ENCODE peak calls at places on chromosomes 16 and 17, in four cellular contexts. L is AG04450, H is GM12865, U is choroid plexus epithelial cell. M is an unnamed sample.

GRCh38 chr16:88335150-88335685 is 47.5 kb upstream of the ZNF469 start:
- DNase-seq in U (no peak), L (no peak), H (no peak), M (no peak)

GRCh38 chr17:17386143-17386800 is 83.1 kb downstream of the NT5M start:
- DNase-seq in H (no peak), U (no peak), L (no peak), M (no peak)

GRCh38 chr16:81449241-81449640 is 4.6 kb downstream of the CMIP start:
- DNase-seq in U (no peak), H (no peak), L (no peak), M (no peak)

GRCh38 chr16:48366165-48367093 is 18.8 kb downstream of the SIAH1 start:
- DNase-seq in L (peak), H (peak), U (peak), M (peak)

GRCh38 chr17:64118452-64118979 is 11.4 kb downstream of the ERN1 start:
- DNase-seq in H (no peak), U (no peak), L (no peak), M (no peak)

GRCh38 chr16:28826141-28826540 is 3.3 kb downstream of the ATXN2L start:
- DNase-seq in H (no peak), L (no peak), U (peak), M (no peak)

GRCh38 chr17:78497115-78497540 is 80.1 kb downstream of the DNAH17 start:
- DNase-seq in U (peak), L (peak), H (peak), M (peak)

GRCh38 chr17:41972571-41973411 is 6.2 kb downstream of the CNP start:
- DNase-seq in U (peak), H (peak), L (no peak), M (no peak)

GRCh38 chr17:10048951-10049350 is 143.9 kb upstream of the RCVRN start:
- DNase-seq in L (no peak), U (no peak), H (no peak), M (no peak)

GRCh38 chr16:90032664-90033346 is 13.5 kb upstream of the DBNDD1 start:
- DNase-seq in U (peak), L (peak), H (no peak), M (no peak)

GRCh38 chr17:10614536-10615155 is 42.5 kb downstream of the MYH3 start:
- DNase-seq in L (peak), U (peak), H (peak), M (no peak)

GRCh38 chr16:84159800-84160199 is 14.7 kb downstream of the DNAAF1 start:
- DNase-seq in L (no peak), U (no peak), H (no peak), M (no peak)

GRCh38 chr16:19711643-19712042 is 6.4 kb downstream of the KNOP1 start:
- DNase-seq in L (no peak), H (no peak), U (no peak), M (no peak)

GRCh38 chr17:42378597-42379594 is 9.3 kb downstream of the STAT3 start:
- DNase-seq in H (peak), L (no peak), U (no peak), M (no peak)

GRCh38 chr16:12951392-12951791 is 50.0 kb downstream of the SHISA9 start:
- DNase-seq in H (no peak), U (no peak), L (no peak), M (no peak)

GRCh38 chr17:45101883-45102811 is 30.2 kb downstream of the PLCD3 start:
- DNase-seq in L (no peak), U (peak), H (no peak), M (no peak)

GRCh38 chr17:75440738-75441448 is 15.5 kb upstream of the TMEM94 start:
- DNase-seq in U (peak), H (no peak), L (no peak), M (no peak)

GRCh38 chr17:7557825-7558543 is 566 bp upstream of the TNFSF13 start:
- DNase-seq in L (no peak), H (peak), U (peak), M (no peak)
- TF ChIP-seq CTCF in L (no peak), H (no peak), U (no peak), M (no peak)

GRCh38 chr17:19647697-19648474 is 665 bp upstream of the ALDH3A2 start:
- DNase-seq in L (no peak), U (peak), H (peak), M (peak)

GRCh38 chr17:19646788-19647696 is 1.5 kb upstream of the ALDH3A2 start:
- DNase-seq in H (no peak), L (no peak), U (peak), M (no peak)

GRCh38 chr17:19650826-19651225 is 2.3 kb downstream of the ALDH3A2 start:
- DNase-seq in U (no peak), H (no peak), L (no peak), M (peak)

GRCh38 chr17:19651461-19652238 is 3.1 kb downstream of the ALDH3A2 start:
- DNase-seq in H (no peak), U (no peak), L (no peak), M (no peak)

GRCh38 chr17:19648475-19649406 is at the start of gene ALDH3A2:
- DNase-seq in L (peak), U (peak), H (peak), M (peak)
- TF ChIP-seq CTCF in L (no peak), U (peak), H (no peak), M (peak)

DNA sequence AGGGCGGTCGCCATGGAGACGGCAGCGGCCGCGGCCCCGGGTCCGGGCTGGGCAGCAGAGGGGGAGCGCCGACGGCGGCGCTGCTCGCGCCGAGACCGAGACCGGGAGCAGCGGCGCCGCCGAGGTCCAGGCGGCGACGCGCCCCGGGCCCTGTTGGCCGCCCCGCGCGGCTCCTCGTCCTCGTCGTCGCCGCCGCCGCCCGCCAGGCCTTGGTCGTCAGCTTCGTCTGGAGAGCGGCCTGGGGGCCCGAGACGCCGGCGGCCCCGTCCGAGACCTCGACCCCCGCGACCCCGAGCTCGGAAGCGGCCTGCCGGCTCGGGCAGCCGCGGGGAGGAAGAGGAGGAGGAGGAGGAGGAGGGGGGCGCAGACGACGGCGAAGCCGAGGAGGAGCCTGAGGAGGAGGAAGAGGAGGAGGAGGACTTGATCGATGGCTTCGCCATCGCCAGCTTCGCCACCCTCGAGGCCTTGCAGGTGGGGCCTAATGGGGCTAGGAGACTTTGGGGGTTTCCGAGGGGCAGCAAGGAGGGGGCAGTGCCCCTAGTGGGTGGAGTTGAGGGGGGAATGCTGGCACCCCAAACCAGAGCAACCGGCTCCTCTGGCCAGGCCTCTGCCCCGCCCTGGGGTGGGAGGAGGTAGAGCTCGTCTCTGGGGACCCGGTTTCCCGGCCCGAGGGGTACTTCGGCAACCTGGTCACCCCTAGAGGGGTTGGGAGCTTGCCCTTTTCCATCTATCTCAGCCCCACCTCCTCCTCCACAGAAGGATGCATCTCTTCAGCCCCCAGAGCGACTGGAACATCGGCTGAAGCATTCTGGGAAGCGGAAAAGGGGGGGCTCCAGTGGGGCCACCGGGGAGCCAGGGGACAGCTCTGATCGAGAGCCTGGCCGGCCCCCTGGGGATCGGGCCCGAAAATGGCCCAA is 1.5 kb downstream of the FBRS start:
- DNase-seq in H (peak), L (no peak), U (peak), M (no peak)
- TF ChIP-seq CTCF in H (peak), L (peak), U (peak), M (no peak)

GRCh38 chr17:43871947-43872690 is 25.1 kb downstream of the CD300LG start:
- DNase-seq in L (no peak), U (no peak), H (no peak), M (no peak)

GRCh38 chr17:43873815-43874214 is 26.8 kb downstream of the CD300LG start:
- DNase-seq in H (no peak), L (no peak), U (no peak), M (no peak)

GRCh38 chr17:43874293-43874692 is 27.3 kb downstream of the CD300LG start:
- DNase-seq in H (no peak), L (no peak), U (no peak), M (no peak)

GRCh38 chr17:43875476-43876147 is 28.6 kb downstream of the CD300LG start:
- DNase-seq in L (no peak), U (no peak), H (peak), M (no peak)

DNA sequence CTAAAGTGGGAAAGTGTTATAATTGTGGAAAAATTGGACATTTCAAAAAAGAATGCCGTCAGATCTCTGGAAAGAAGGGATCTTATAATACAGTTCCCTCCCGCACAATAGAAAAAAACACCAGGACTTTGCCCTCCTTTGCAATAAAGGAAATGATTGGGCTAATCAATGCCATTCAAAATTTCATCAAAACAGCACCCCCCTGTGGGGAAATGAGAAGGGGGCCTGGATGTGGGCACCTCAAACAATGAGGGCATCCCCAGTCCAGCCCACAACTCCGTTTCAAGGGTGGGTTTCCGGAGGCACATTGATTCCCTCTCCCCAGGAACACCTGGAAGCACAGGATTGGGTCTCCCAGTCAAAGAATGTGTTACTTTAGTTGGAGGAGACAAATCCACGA is 26.1 kb downstream of the CD300LG start:
- DNase-seq in H (no peak), U (no peak), L (no peak), M (no peak)
- TF ChIP-seq CTCF in H (no peak), U (peak), L (peak), M (no peak)

GRCh38 chr17:82351713-82352488 is 7.1 kb upstream of the TEX19 start:
- DNase-seq in U (peak), H (peak), L (peak), M (peak)

GRCh38 chr17:82349287-82349701 is 9.8 kb upstream of the TEX19 start:
- DNase-seq in U (peak), L (no peak), H (no peak), M (no peak)

GRCh38 chr17:82348866-82349265 is 10.2 kb upstream of the TEX19 start:
- DNase-seq in L (no peak), U (peak), H (no peak), M (no peak)

GRCh38 chr17:82351254-82351712 is 7.8 kb upstream of the TEX19 start:
- DNase-seq in H (peak), L (no peak), U (no peak), M (no peak)

GRCh38 chr17:82350182-82351030 is 8.6 kb upstream of the TEX19 start:
- DNase-seq in H (peak), U (no peak), L (no peak), M (no peak)
- TF ChIP-seq CTCF in H (peak), U (no peak), L (no peak), M (peak)

DNA sequence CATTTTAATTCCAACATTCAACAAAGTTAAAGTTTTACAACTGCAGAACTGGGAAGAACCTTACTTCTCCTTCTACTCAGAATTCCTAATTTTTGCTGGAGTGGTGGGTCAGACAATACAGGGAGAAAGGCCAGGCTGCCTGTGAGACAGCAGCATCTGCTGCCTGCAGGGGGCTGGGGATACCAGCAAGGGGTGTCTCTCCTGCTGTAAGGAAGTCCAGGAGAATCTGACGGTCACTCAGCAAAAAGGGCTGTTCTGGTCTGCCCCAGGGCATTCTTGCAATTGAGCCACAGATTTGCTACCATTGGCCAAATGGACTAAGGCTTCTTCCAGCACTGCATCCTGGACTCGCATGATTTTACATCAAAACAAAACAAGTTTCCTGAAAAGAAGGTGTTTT is 426.6 kb upstream of the CDH11 start:
- DNase-seq in H (no peak), L (no peak), U (peak), M (no peak)
- TF ChIP-seq CTCF in H (no peak), L (peak), U (peak), M (peak)

GRCh38 chr16:85631230-85631629 is 18.1 kb downstream of the GSE1 start:
- DNase-seq in L (no peak), U (no peak), H (no peak), M (no peak)

GRCh38 chr16:85632709-85633437 is 19.8 kb downstream of the GSE1 start:
- DNase-seq in L (no peak), H (no peak), U (no peak), M (no peak)

GRCh38 chr16:85633438-85633743 is 20.3 kb downstream of the GSE1 start:
- DNase-seq in L (no peak), U (no peak), H (no peak), M (no peak)

GRCh38 chr16:85633888-85634287 is 20.8 kb downstream of the GSE1 start:
- DNase-seq in U (no peak), L (no peak), H (no peak), M (no peak)

DNA sequence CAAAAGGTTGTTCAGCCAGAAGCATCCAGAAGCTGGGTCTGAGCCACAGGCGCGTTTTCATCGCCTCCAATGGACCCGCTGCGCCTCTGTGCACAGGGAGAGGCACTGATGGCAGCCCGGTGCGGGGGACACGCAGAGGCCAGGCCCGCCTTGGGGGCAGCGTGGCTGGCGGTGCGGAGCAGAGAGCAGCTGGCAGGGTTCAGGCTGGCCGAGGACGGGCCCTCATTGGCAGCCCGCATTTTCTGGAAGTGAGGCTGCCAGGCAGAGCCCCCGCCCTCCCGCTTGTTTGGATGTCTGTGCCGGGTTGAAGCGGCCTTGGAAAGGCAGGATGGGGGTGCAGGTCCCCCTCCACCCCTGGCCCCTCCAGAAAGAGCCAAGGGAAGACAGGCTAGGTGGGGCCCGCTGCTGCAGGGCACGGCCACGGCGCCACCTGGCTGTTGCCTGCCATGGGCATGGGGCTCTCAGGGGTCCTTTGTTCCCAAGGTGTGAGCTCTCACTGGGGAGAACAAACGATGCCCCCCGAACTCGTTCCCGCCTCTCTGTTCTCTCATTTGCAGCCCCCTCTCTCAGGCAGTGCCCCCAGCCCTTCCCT is 18.8 kb downstream of the GSE1 start:
- DNase-seq in U (no peak), H (no peak), L (no peak), M (no peak)
- TF ChIP-seq CTCF in U (peak), H (no peak), L (no peak), M (no peak)

GRCh38 chr17:6286239-6286638 is 148.7 kb downstream of the AIPL1 start:
- DNase-seq in H (no peak), U (no peak), L (no peak), M (no peak)
- TF ChIP-seq CTCF in H (no peak), U (no peak), L (no peak), M (no peak)

DNA sequence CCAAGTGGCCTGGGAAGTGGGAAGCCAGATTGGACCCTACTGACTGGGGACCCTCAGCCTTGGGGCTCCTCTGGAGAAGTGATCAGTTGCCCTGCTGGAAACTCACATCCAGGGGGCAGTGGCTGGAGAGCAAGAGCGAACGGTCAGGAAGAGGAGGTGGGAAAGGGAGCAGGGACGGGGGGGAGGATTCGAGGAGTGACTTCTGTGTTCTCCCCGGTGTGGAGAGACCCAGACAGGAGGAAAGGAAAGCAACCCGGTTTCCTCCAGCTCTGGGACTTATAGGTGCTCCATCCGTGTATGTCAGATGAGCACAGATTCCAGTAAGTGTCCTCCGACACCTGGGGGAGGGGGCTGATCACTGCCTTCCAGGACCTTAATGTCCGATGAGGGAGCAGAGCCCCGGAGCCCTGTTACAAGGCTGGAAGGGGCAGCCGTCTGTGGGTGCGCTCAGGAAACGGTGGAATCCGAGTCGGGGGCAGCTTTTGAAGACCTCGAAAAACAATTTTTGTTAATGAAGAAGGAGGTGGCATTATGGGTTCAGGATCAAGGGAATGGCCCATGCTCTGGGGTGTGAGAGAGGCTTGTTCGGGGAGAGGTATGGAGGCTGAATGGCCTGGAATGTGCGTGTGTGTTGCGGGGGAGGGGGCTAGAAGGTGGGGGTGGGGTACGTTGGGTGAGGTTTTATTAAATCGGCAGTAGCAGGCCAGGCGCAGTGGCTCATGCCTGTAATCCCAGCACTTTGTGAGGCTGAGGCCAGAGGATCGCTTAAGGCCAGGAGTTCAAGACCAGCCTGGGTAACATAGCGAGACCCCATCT is 34.8 kb upstream of the NDRG4 start:
- DNase-seq in H (no peak), L (no peak), U (no peak), M (no peak)
- TF ChIP-seq CTCF in H (no peak), L (no peak), U (peak), M (no peak)